ENCODE peak calls at places on chromosomes 11 and 22, in six cellular contexts. J, Y, K, A, W and Q are unnamed samples.

GRCh38 chr11:100964400-100964799 is 165.2 kb downstream of the PGR start:
- DNase-seq in W (no peak), J (no peak), K (no peak), A (no peak), Y (no peak), Q (no peak)

GRCh38 chr11:34600339-34601084 is 20.4 kb upstream of the EHF start:
- DNase-seq in J (no peak), K (no peak), A (no peak), Y (peak; percentile 58), W (no peak), Q (peak; percentile 56)

GRCh38 chr11:2745511-2745910 is 45.7 kb upstream of the KCNQ1OT1 start:
- DNase-seq in K (no peak), A (no peak), J (no peak), Y (no peak), W (no peak), Q (no peak)

GRCh38 chr11:25981998-25982397 is 349.9 kb upstream of the ANO3 start:
- DNase-seq in Y (peak; percentile 69), J (peak; percentile 20), A (peak; percentile 18), W (no peak), K (no peak), Q (no peak)

GRCh38 chr11:14110629-14111028 is 148.1 kb downstream of the SPON1 start:
- DNase-seq in K (no peak), Y (no peak), W (no peak), A (no peak), J (no peak), Q (no peak)

GRCh38 chr11:9859491-9860305 is 195.8 kb downstream of the SWAP70 start:
- DNase-seq in W (no peak), K (no peak), J (no peak), Y (no peak), A (no peak), Q (no peak)

GRCh38 chr11:118789501-118790356 is 1.2 kb downstream of the DDX6 start:
- DNase-seq in Y (peak; percentile 95), K (no peak), W (peak; percentile 22), A (no peak), J (no peak), Q (no peak)

GRCh38 chr11:69531071-69531716 is 49.7 kb downstream of the LINC01488 start:
- DNase-seq in K (no peak), J (no peak), A (no peak), Y (no peak), W (no peak), Q (no peak)

GRCh38 chr11:13963949-13964770 is 1.6 kb downstream of the SPON1 start:
- DNase-seq in A (peak; percentile 50), K (no peak), J (no peak), Y (peak; percentile 47), W (no peak), Q (peak; percentile 34)

GRCh38 chr11:114102993-114103896 is 43.7 kb downstream of the ZBTB16 start:
- DNase-seq in J (no peak), A (no peak), K (no peak), Y (no peak), W (no peak), Q (no peak)

GRCh38 chr11:35723493-35724284 is 61.1 kb downstream of the TRIM44 start:
- DNase-seq in K (no peak), A (no peak), W (no peak), Y (no peak), J (peak; percentile 32), Q (no peak)

GRCh38 chr11:69284081-69284511 is 9.9 kb upstream of the MYEOV start:
- DNase-seq in W (no peak), J (no peak), Y (peak; percentile 81), K (no peak), A (no peak), Q (no peak)

GRCh38 chr11:6354651-6355485 is 34.6 kb upstream of the CAVIN3 start:
- DNase-seq in Y (no peak), K (no peak), W (no peak), J (no peak), A (no peak), Q (no peak)

GRCh38 chr11:59562292-59562691 is 51.0 kb downstream of the OR4D9 start:
- DNase-seq in K (no peak), J (no peak), Y (peak; percentile 68), A (no peak), W (no peak), Q (no peak)

GRCh38 chr22:46087816-46088277 is 62.5 kb upstream of the PPARA start:
- DNase-seq in K (no peak), A (peak; percentile 96), J (no peak), Y (peak; percentile 11), W (peak; percentile 93), Q (peak; percentile 78)

GRCh38 chr11:62600367-62601113 is 1.1 kb downstream of the MTA2 start:
- DNase-seq in Y (peak; percentile 32), A (no peak), W (no peak), J (no peak), K (no peak), Q (no peak)

GRCh38 chr11:130449996-130450419 is 1.6 kb downstream of the ADAMTS15 start:
- DNase-seq in W (peak; percentile 90), K (no peak), J (no peak), A (peak; percentile 72), Y (peak; percentile 95), Q (peak; percentile 77)

GRCh38 chr22:44335903-44336803 is 23.4 kb upstream of the SHISAL1 start:
- DNase-seq in W (no peak), J (no peak), Y (peak; percentile 55), A (no peak), K (no peak), Q (no peak)

GRCh38 chr11:68258363-68258765 is 13.4 kb downstream of the C11orf24 start:
- DNase-seq in W (no peak), J (no peak), K (no peak), Y (no peak), A (peak; percentile 33), Q (no peak)

GRCh38 chr11:17769218-17769617 is 34.6 kb downstream of the KCNC1 start:
- DNase-seq in Y (no peak), J (no peak), A (no peak), K (no peak), W (no peak), Q (no peak)

GRCh38 chr11:120024046-120024445 is 113.9 kb downstream of the TRIM29 start:
- DNase-seq in J (no peak), Y (peak; percentile 42), K (no peak), W (no peak), A (no peak), Q (no peak)

GRCh38 chr22:43826142-43827093 is 14.3 kb upstream of the EFCAB6 start:
- DNase-seq in Y (no peak), W (peak; percentile 20), A (peak; percentile 55), K (no peak), J (peak; percentile 64), Q (no peak)

GRCh38 chr22:21100149-21101032 is 54.6 kb downstream of the LRRC74B start:
- DNase-seq in A (no peak), Y (peak; percentile 21), K (no peak), J (no peak), W (no peak), Q (no peak)

DNA sequence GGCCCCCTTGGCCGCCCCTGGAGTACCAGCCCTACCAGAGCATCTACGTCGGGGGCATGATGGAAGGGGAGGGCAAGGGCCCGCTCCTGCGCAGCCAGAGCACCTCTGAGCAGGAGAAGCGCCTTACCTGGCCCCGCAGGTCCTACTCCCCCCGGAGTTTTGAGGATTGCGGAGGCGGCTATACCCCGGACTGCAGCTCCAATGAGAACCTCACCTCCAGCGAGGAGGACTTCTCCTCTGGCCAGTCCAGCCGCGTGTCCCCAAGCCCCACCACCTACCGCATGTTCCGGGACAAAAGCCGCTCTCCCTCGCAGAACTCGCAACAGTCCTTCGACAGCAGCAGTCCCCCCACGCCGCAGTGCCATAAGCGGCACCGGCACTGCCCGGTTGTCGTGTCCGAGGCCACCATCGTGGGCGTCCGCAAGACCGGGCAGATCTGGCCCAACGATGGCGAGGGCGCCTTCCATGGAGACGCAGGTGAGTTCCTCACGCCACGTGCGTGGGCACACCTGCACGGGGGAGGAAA is 1.5 kb downstream of the BCR start:
- DNase-seq in W (no peak), A (no peak), Y (peak; percentile 28), J (no peak), K (peak; percentile 19), Q (no peak)
- H3K27ac ChIP-seq in W (peak overlapping the region; percentile 96), A (no peak overlapping the region), Y (no peak overlapping the region), J (no peak overlapping the region), K (peak overlapping the region; percentile 74), Q (no peak overlapping the region)

GRCh38 chr22:30015229-30015797 is 65.0 kb upstream of the HORMAD2 start:
- DNase-seq in Y (no peak), J (peak; percentile 59), K (no peak), A (no peak), W (no peak), Q (no peak)
- H3K27ac ChIP-seq in Y (no peak overlapping the region), J (no peak overlapping the region), K (no peak overlapping the region), A (no peak overlapping the region), W (no peak overlapping the region), Q (no peak overlapping the region)

DNA sequence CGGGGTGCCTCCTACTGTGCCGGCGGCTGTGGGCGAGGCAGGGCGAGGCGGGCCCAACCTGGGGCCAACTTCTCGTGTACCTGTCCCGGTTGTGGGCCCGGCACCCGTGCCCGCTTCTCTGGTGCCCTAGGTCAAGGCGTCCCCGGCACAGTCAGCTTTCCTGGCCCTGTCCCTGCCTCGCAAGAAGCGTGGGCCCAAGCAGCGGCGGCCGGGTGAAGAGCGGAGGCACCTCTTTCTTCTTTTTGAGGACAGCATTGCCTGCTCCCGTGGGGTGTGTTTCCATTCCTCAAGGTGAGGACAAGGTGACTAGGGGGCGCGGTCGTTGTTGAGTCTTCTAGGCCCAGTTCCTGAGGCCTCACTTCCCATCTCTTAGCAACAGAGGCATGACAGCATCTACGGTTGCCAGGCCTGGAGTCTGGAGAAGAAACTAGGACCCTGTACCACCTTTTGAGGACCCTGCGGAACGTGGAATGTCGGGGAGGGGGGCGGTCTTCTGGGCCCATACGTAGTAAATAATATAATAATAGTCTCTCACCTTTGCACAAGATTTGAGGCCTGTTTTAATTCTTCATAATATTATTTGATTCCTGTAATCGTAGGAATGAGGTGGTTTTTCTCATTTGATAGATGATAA is 418 bp downstream of the ACO2 start:
- DNase-seq in A (no peak), Y (peak; percentile 73), K (no peak), W (no peak), J (no peak), Q (no peak)
- H3K27ac ChIP-seq in A (peak overlapping the region; percentile 78), Y (no peak overlapping the region), K (peak overlapping the region; percentile 89), W (peak overlapping the region; percentile 93), J (peak overlapping the region; percentile 91), Q (peak overlapping the region; percentile 99)

GRCh38 chr11:65298131-65298535 is 16.5 kb upstream of the CDC42EP2 start:
- DNase-seq in A (peak; percentile 88), K (no peak), W (peak; percentile 63), Y (no peak), J (no peak), Q (peak; percentile 54)
- H3K27ac ChIP-seq in A (peak overlapping the region; percentile 94), K (no peak overlapping the region), W (peak overlapping the region; percentile 55), Y (no peak overlapping the region), J (no peak overlapping the region), Q (peak overlapping the region; percentile 56)

DNA sequence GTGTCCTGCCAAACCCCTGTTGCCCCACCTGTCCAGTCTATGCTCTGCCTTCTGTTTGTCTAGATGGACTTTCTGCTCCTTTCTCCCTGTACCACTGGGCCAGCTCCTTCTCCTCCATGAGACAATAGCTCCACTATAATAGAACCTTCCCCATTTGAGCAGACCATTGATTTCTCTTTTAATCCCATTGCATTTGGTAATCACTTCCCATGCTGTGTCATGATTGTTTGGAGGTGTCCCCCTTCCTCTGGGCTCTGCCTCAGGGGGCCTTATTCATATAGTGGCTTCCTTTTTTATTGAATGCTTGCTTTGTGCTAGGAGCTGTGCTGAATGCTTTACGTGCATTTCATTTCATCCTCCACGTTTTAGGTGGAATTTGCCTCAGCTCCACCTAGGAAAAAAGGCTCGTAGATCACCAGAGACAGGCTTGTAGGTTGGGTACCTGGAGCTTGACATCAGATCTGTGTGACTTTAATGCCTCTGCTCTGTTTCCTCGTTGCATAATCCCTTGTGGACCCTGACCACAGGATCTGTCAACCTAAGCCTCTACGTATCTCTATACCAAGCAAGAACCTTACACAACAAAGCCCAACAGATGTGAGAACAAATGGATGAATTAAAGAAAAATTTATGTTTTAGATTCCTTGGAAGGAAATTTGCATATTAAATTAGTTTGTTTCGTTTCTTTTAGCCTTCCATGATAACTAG is 106.2 kb upstream of the RASSF10 start:
- DNase-seq in K (no peak), A (no peak), W (no peak), Y (no peak), J (no peak), Q (no peak)
- H3K27ac ChIP-seq in K (no peak overlapping the region), A (no peak overlapping the region), W (no peak overlapping the region), Y (no peak overlapping the region), J (no peak overlapping the region), Q (no peak overlapping the region)